ENCODE peak calls at places on chromosomes 4 and X, in seven cellular contexts. E is heart right ventricle, N is IMR-90, A is testis, Q is right lobe of liver, Z is adipocyte, J is left ventricle myocardium inferior. S is an unnamed sample. For H3K4me1, the result is how much of the 10 kb centered on the place peaks cover.

GRCh38 chrX:108439434-108439883 is at the start of gene COL4A5:
- DNase-seq in E (peak), N (peak), A (peak), Q (no peak), Z (peak), J (peak), S (peak)

GRCh38 chr4:58111818-58112217 is 1001.6 kb upstream of the IGFBP7 start:
- DNase-seq in E (no peak), N (no peak), A (no peak), Q (no peak), Z (no peak), J (no peak), S (no peak)

GRCh38 chr4:112633477-112634235 is 3.1 kb downstream of the ZGRF1 start:
- DNase-seq in E (no peak), N (peak), A (no peak), Q (no peak), Z (peak), J (no peak), S (no peak)

GRCh38 chr4:80268081-80268823 is 1.8 kb downstream of the FGF5 start:
- DNase-seq in E (no peak), N (peak), A (no peak), Q (no peak), Z (peak), J (no peak), S (no peak)

GRCh38 chr4:109985993-109986640 is 73.4 kb downstream of the EGF start:
- DNase-seq in E (no peak), N (no peak), A (no peak), Q (no peak), Z (peak), J (no peak), S (no peak)

GRCh38 chrX:15151267-15152196 is 118.4 kb downstream of the ASB9 start:
- DNase-seq in E (no peak), N (no peak), A (no peak), Q (no peak), Z (no peak), J (no peak), S (no peak)

GRCh38 chrX:46686003-46686645 is 72.8 kb downstream of the SLC9A7 start:
- DNase-seq in E (no peak), N (peak), A (peak), Q (no peak), Z (peak), J (no peak), S (peak)

GRCh38 chr4:102268355-102268754 is 76.9 kb downstream of the SLC39A8 start:
- DNase-seq in E (no peak), N (no peak), A (no peak), Q (no peak), Z (no peak), J (no peak), S (no peak)

GRCh38 chrX:101417981-101418841 is 10.2 kb downstream of the HNRNPH2 start:
- DNase-seq in E (peak), N (no peak), A (peak), Q (peak), Z (peak), J (peak), S (peak)

GRCh38 chrX:7133036-7133412 is 14.5 kb upstream of the STS start:
- DNase-seq in E (peak), N (peak), A (no peak), Q (peak), Z (no peak), J (peak), S (no peak)

GRCh38 chr4:172683016-172683415 is 485.6 kb upstream of the GALNT7 start:
- DNase-seq in E (no peak), N (peak), A (no peak), Q (no peak), Z (peak), J (no peak), S (no peak)

GRCh38 chr4:7984286-7984925 is 44.7 kb upstream of the AFAP1 start:
- DNase-seq in E (no peak), N (no peak), A (no peak), Q (no peak), Z (no peak), J (no peak), S (no peak)

GRCh38 chr4:102759835-102760644 is 728 bp downstream of the MANBA start:
- DNase-seq in E (no peak), N (peak), A (peak), Q (no peak), Z (peak), J (no peak), S (peak)

GRCh38 chr4:113436360-113436759 is 325.2 kb downstream of the CAMK2D start:
- DNase-seq in E (no peak), N (peak), A (peak), Q (no peak), Z (peak), J (no peak), S (no peak)

GRCh38 chrX:16836371-16836770 is 33.8 kb downstream of the RBBP7 start:
- DNase-seq in E (no peak), N (peak), A (no peak), Q (no peak), Z (no peak), J (no peak), S (peak)

GRCh38 chr4:74632634-74633033 is 161.7 kb downstream of the BTC start:
- DNase-seq in E (no peak), N (peak), A (peak), Q (peak), Z (peak), J (no peak), S (no peak)

GRCh38 chrX:68332156-68332823 is 101.0 kb downstream of the OPHN1 start:
- DNase-seq in E (no peak), N (no peak), A (no peak), Q (no peak), Z (peak), J (no peak), S (no peak)

GRCh38 chr4:53558981-53559620 is 32.2 kb downstream of the LNX1 start:
- DNase-seq in E (no peak), N (no peak), A (no peak), Q (no peak), Z (no peak), J (no peak), S (no peak)

GRCh38 chrX:147891886-147892285 is 19.8 kb upstream of the FMR1 start:
- DNase-seq in E (no peak), N (peak), A (no peak), Q (no peak), Z (no peak), J (no peak), S (no peak)

GRCh38 chr4:177118596-177118995 is 191.1 kb upstream of the NEIL3 start:
- DNase-seq in E (no peak), N (peak), A (peak), Q (no peak), Z (peak), J (peak), S (no peak)

GRCh38 chr4:154143720-154144119 is 347.9 kb downstream of the DCHS2 start:
- DNase-seq in E (no peak), N (no peak), A (no peak), Q (no peak), Z (no peak), J (no peak), S (no peak)

GRCh38 chrX:100413231-100413630 is 3.2 kb upstream of the PCDH19 start:
- DNase-seq in E (no peak), N (peak), A (peak), Q (peak), Z (peak), J (no peak), S (peak)

GRCh38 chr4:74376888-74377483 is 12.0 kb downstream of the EREG start:
- DNase-seq in E (no peak), N (peak), A (no peak), Q (no peak), Z (peak), J (no peak), S (no peak)

GRCh38 chr4:1195894-1196401 is 23.6 kb upstream of the SPON2 start:
- DNase-seq in E (no peak), N (no peak), A (no peak), Q (no peak), Z (no peak), J (no peak), S (peak)

GRCh38 chrX:154918060-154918483 is 31.9 kb downstream of the F8A1 start:
- DNase-seq in E (no peak), N (peak), A (peak), Q (no peak), Z (peak), J (peak), S (peak)

GRCh38 chrX:149877157-149877556 is 3.8 kb upstream of the MAGEA8 start:
- DNase-seq in E (no peak), N (no peak), A (no peak), Q (no peak), Z (no peak), J (no peak), S (no peak)

GRCh38 chr4:36280555-36280954 is 861 bp upstream of the DTHD1 start:
- DNase-seq in E (no peak), N (no peak), A (no peak), Q (no peak), Z (no peak), J (no peak), S (no peak)

GRCh38 chr4:28479666-28480065 is 1619.0 kb downstream of the STIM2 start:
- DNase-seq in E (no peak), N (no peak), A (no peak), Q (no peak), Z (no peak), J (no peak), S (no peak)

GRCh38 chr4:140995058-140995457 is 138.2 kb downstream of the RNF150 start:
- DNase-seq in E (no peak), N (no peak), A (peak), Q (no peak), Z (peak), J (peak), S (peak)

GRCh38 chr4:1982124-1983052 is 26.4 kb downstream of the NELFA start:
- DNase-seq in E (no peak), N (no peak), A (no peak), Q (no peak), Z (peak), J (no peak), S (no peak)

GRCh38 chrX:151982217-151982616 is 7.7 kb upstream of the GABRE start:
- DNase-seq in E (no peak), N (peak), A (no peak), Q (no peak), Z (peak), J (no peak), S (no peak)

GRCh38 chr4:83234902-83235644 is 49.5 kb downstream of the COQ2 start:
- DNase-seq in E (no peak), N (no peak), A (no peak), Q (no peak), Z (no peak), J (no peak), S (no peak)

GRCh38 chr4:72430050-72430449 is 139.0 kb downstream of the ADAMTS3 start:
- DNase-seq in E (no peak), N (no peak), A (no peak), Q (no peak), Z (no peak), J (no peak), S (no peak)

GRCh38 chrX:47607091-47607490 is 12.6 kb downstream of the SYN1 start:
- DNase-seq in E (no peak), N (no peak), A (no peak), Q (no peak), Z (peak), J (no peak), S (no peak)

GRCh38 chrX:679161-679979 is 48.8 kb downstream of the SHOX start:
- DNase-seq in E (no peak), N (no peak), A (no peak), Q (no peak), Z (no peak), J (no peak), S (no peak)

GRCh38 chr4:132332932-132333722 is 816.0 kb upstream of the PCDH10 start:
- DNase-seq in E (no peak), N (no peak), A (no peak), Q (no peak), Z (peak), J (no peak), S (no peak)

GRCh38 chr4:89829470-89830138 is 7.4 kb downstream of the SNCA start:
- DNase-seq in E (no peak), N (no peak), A (no peak), Q (no peak), Z (peak), J (no peak), S (no peak)

GRCh38 chrX:150062292-150063137 is 124.2 kb upstream of the EOLA2 start:
- DNase-seq in E (peak), N (peak), A (no peak), Q (no peak), Z (peak), J (peak), S (peak)

GRCh38 chrX:130110379-130111219 is at the start of gene ELF4:
- DNase-seq in E (peak), N (peak), A (no peak), Q (peak), Z (peak), J (peak), S (peak)

GRCh38 chrX:5726246-5726645 is 502.4 kb downstream of the NLGN4X start:
- DNase-seq in E (no peak), N (no peak), A (no peak), Q (no peak), Z (no peak), J (no peak), S (no peak)

DNA sequence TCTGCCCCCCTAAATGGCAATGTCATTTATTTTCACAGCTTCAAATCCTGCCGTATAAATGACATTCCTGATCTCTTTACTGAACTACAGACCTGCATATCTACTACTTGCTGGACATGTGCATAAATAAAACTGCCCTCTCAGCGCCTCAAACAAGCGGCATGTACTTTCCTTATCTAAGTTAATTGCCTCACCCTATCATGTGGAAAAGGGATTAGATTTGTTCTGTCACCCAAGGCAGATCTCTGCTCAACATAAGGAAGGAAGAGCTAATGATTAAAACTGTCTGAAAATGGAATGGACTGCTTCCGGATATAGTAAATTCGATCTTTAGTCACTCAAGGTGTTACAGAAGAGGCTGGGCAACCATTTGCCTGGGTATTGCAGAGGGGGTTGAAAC is 37.2 kb downstream of the DLG3 start:
- DNase-seq in E (no peak), N (no peak), A (no peak), Q (no peak), Z (no peak), J (no peak), S (no peak)
- H3K4me1 ChIP-seq in E (half or more), N (under half), A (under half), Q (under half), Z (under half), J (under half), S (half or more)

GRCh38 chr4:85779165-85779564 is 304.2 kb downstream of the ARHGAP24 start:
- DNase-seq in E (no peak), N (peak), A (no peak), Q (no peak), Z (peak), J (no peak), S (no peak)

GRCh38 chr4:85778809-85779124 is 303.8 kb downstream of the ARHGAP24 start:
- DNase-seq in E (no peak), N (peak), A (no peak), Q (no peak), Z (peak), J (no peak), S (no peak)

GRCh38 chr4:85777908-85778808 is 303.2 kb downstream of the ARHGAP24 start:
- DNase-seq in E (no peak), N (no peak), A (no peak), Q (no peak), Z (peak), J (no peak), S (no peak)

GRCh38 chr4:85783483-85783882 is 308.5 kb downstream of the ARHGAP24 start:
- DNase-seq in E (no peak), N (peak), A (no peak), Q (no peak), Z (peak), J (no peak), S (no peak)

GRCh38 chr4:85780664-85781063 is 305.7 kb downstream of the ARHGAP24 start:
- DNase-seq in E (no peak), N (no peak), A (no peak), Q (no peak), Z (peak), J (no peak), S (no peak)
- H3K4me1 ChIP-seq in E (half or more), N (under half), A (under half), Q (under half), Z (half or more), J (half or more), S (under half)

GRCh38 chr4:41432889-41433288 is 105.1 kb upstream of the LIMCH1 start:
- DNase-seq in E (no peak), N (peak), A (no peak), Q (no peak), Z (peak), J (no peak), S (no peak)
- H3K4me1 ChIP-seq in E (half or more), N (under half), A (under half), Q (under half), Z (half or more), J (half or more), S (under half)

DNA sequence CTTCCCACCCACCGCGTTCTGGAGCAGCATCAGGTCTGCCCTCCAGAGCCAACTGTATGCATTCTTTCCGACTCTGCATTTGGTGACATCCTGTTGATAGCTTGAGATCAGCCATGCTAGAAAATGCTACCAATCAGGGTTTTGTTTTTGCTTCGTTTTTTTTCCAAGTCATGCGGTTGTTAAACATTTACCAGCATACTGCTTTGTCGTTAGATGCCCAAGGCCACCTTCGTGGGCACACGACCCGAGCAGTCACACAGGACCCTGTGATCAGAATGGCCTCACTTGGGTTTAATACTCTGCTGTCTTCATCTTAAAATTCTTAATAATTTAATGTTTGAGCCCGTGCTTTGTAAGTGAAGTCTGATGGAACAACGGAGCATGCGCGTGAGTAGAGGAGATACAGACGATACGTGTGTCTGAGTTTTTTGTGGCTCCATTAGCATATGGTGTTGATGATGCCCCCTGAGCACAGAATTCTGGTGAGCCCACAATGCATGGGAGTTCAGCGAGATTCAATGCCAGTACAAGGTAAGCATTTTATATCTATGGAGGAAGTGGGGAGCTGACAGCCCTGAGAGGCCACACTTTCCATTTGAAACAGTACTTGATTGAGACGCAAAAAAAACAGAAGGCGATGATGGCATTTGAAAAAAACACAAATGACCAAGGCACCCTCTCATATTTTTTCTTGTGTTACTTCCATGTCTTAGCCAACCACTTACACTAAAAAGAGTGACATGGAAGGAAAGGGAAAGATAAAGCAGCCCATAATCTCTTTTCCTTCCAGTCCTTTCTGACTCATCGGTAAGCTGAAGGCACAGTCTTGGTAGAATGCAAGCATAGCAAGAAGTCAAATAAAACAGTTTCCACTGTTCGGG is 323.6 kb downstream of the BCOR start:
- DNase-seq in E (no peak), N (peak), A (no peak), Q (no peak), Z (no peak), J (no peak), S (peak)
- H3K4me1 ChIP-seq in E (under half), N (under half), A (under half), Q (under half), Z (under half), J (under half), S (under half)

GRCh38 chr4:142351958-142352357 is 494.1 kb downstream of the INPP4B start:
- DNase-seq in E (no peak), N (no peak), A (no peak), Q (no peak), Z (no peak), J (no peak), S (no peak)
- H3K4me1 ChIP-seq in E (half or more), N (under half), A (under half), Q (under half), Z (under half), J (half or more), S (under half)

S was measured in body of pancreas.